ENCODE peak calls at places on chromosomes 13 and 19, in seven cellular contexts. G is activated T-cell treated with anti-CD3 and anti-CD28 coated beads for 1 hour, V is HS-5, Q is thyroid gland, Z is ELF-1, H is G401, R is NCI-H2029. U is an unnamed sample.

GRCh38 chr13:107834717-107835116 is 380.6 kb downstream of the LIG4 start:
- DNase-seq in G (no peak), V (no peak), Q (no peak), Z (no peak), H (no peak), R (no peak), U (no peak)

GRCh38 chr13:21606781-21607180 is 2.8 kb upstream of the MICU2 start:
- DNase-seq in G (no peak), V (no peak), Q (no peak), Z (no peak), H (no peak), R (no peak), U (no peak)

GRCh38 chr19:7506385-7507328 is 9.2 kb upstream of the ZNF358 start:
- DNase-seq in G (no peak), V (peak; percentile 56), Q (peak; percentile 55), Z (peak; percentile 98), H (peak; percentile 73), R (peak; percentile 97), U (no peak)

GRCh38 chr13:40916207-40916998 is 102.7 kb downstream of the ELF1 start:
- DNase-seq in G (no peak), V (no peak), Q (no peak), Z (no peak), H (no peak), R (no peak), U (no peak)

GRCh38 chr13:28423010-28423409 is 71.9 kb downstream of the FLT1 start:
- DNase-seq in G (no peak), V (no peak), Q (no peak), Z (no peak), H (no peak), R (no peak), U (no peak)

GRCh38 chr19:42440357-42441046 is 2.2 kb downstream of the CXCL17 start:
- DNase-seq in G (peak; percentile 84), V (no peak), Q (peak; percentile 78), Z (peak; percentile 80), H (peak; percentile 41), R (peak; percentile 17), U (peak; percentile 79)

GRCh38 chr13:23322353-23323336 is 110.9 kb downstream of the SACS start:
- DNase-seq in G (no peak), V (no peak), Q (no peak), Z (no peak), H (no peak), R (peak; percentile 82), U (no peak)

GRCh38 chr19:39352549-39353285 is 10.5 kb downstream of the SAMD4B start:
- DNase-seq in G (no peak), V (no peak), Q (no peak), Z (no peak), H (no peak), R (no peak), U (no peak)

GRCh38 chr13:22064854-22065646 is 394.2 kb downstream of the FGF9 start:
- DNase-seq in G (no peak), V (no peak), Q (no peak), Z (peak; percentile 41), H (no peak), R (no peak), U (no peak)

GRCh38 chr13:109918179-109918651 is 131.8 kb upstream of the IRS2 start:
- DNase-seq in G (no peak), V (no peak), Q (no peak), Z (peak; percentile 4), H (peak; percentile 12), R (no peak), U (no peak)

GRCh38 chr19:54191671-54192453 is 754 bp downstream of the TSEN34 start:
- DNase-seq in G (no peak), V (no peak), Q (no peak), Z (no peak), H (no peak), R (peak; percentile 15), U (no peak)

GRCh38 chr13:39770514-39770913 is 115.1 kb downstream of the COG6 start:
- DNase-seq in G (no peak), V (no peak), Q (no peak), Z (no peak), H (no peak), R (no peak), U (no peak)

GRCh38 chr19:42634409-42635232 is 39.9 kb upstream of the CEACAM8 start:
- DNase-seq in G (no peak), V (no peak), Q (peak; percentile 30), Z (peak; percentile 55), H (peak; percentile 45), R (peak; percentile 31), U (no peak)

GRCh38 chr19:6736169-6736916 is 1.0 kb downstream of the GPR108 start:
- DNase-seq in G (peak; percentile 39), V (peak; percentile 43), Q (peak; percentile 68), Z (peak; percentile 90), H (peak; percentile 78), R (no peak), U (peak; percentile 51)

GRCh38 chr19:34838248-34838647 is 65.2 kb upstream of the ZNF599 start:
- DNase-seq in G (no peak), V (no peak), Q (no peak), Z (peak; percentile 16), H (peak; percentile 3), R (peak; percentile 4), U (no peak)

GRCh38 chr13:42047561-42048322 is 706 bp upstream of the DGKH start:
- DNase-seq in G (peak; percentile 12), V (no peak), Q (peak; percentile 54), Z (peak; percentile 76), H (peak; percentile 53), R (peak; percentile 9), U (peak; percentile 15)

GRCh38 chr13:38718374-38718773 is 31.5 kb downstream of the FREM2 start:
- DNase-seq in G (no peak), V (no peak), Q (no peak), Z (no peak), H (no peak), R (no peak), U (no peak)

GRCh38 chr19:17685451-17686026 is 2.6 kb downstream of the UNC13A start:
- DNase-seq in G (no peak), V (no peak), Q (no peak), Z (no peak), H (peak; percentile 35), R (no peak), U (no peak)

GRCh38 chr19:46967578-46968018 is 52.0 kb upstream of the NPAS1 start:
- DNase-seq in G (no peak), V (no peak), Q (peak; percentile 94), Z (no peak), H (peak; percentile 51), R (peak; percentile 10), U (no peak)

GRCh38 chr13:79212064-79212619 is 193.9 kb downstream of the RBM26 start:
- DNase-seq in G (no peak), V (no peak), Q (no peak), Z (no peak), H (no peak), R (no peak), U (no peak)

GRCh38 chr19:30371157-30371845 is 883 bp upstream of the ZNF536 start:
- DNase-seq in G (no peak), V (no peak), Q (no peak), Z (no peak), H (no peak), R (no peak), U (no peak)

U was measured in T-helper 17 cell.